ENCODE peak calls at places on chromosome 18, in ten cellular contexts. One of them, this sample, is unnamed.

GRCh38 chr18:67496469-67496868 is 20.1 kb downstream of the DSEL start:
- DNase-seq in body of pancreas: no peak
- DNase-seq in brain microvascular endothelial cell: no peak
- DNase-seq in BE2C: no peak
- DNase-seq in fibroblast of mammary gland: no peak
- DNase-seq in left ventricle myocardium inferior: no peak
- DNase-seq in kidney epithelial cell: no peak
- DNase-seq in neural progenitor cell: no peak
- DNase-seq in upper lobe of right lung: no peak
- DNase-seq in fibroblast of lung: no peak
- DNase-seq in this sample: no peak

GRCh38 chr18:34493566-34494358 is 216.3 kb upstream of the DTNA start:
- DNase-seq in neural progenitor cell: peak
- DNase-seq in kidney epithelial cell: no peak
- DNase-seq in body of pancreas: peak
- DNase-seq in upper lobe of right lung: peak
- DNase-seq in fibroblast of lung: peak
- DNase-seq in fibroblast of mammary gland: no peak
- DNase-seq in BE2C: peak
- DNase-seq in brain microvascular endothelial cell: no peak
- DNase-seq in left ventricle myocardium inferior: peak
- DNase-seq in this sample: no peak

GRCh38 chr18:11946756-11947155 is 34.6 kb upstream of the IMPA2 start:
- DNase-seq in left ventricle myocardium inferior: no peak
- DNase-seq in kidney epithelial cell: no peak
- DNase-seq in brain microvascular endothelial cell: peak
- DNase-seq in body of pancreas: peak
- DNase-seq in upper lobe of right lung: no peak
- DNase-seq in fibroblast of lung: peak
- DNase-seq in BE2C: no peak
- DNase-seq in neural progenitor cell: peak
- DNase-seq in fibroblast of mammary gland: peak
- DNase-seq in this sample: no peak

GRCh38 chr18:23302852-23303527 is 150.1 kb upstream of the RIOK3 start:
- DNase-seq in fibroblast of mammary gland: peak
- DNase-seq in BE2C: no peak
- DNase-seq in fibroblast of lung: peak
- DNase-seq in left ventricle myocardium inferior: no peak
- DNase-seq in brain microvascular endothelial cell: peak
- DNase-seq in body of pancreas: no peak
- DNase-seq in upper lobe of right lung: no peak
- DNase-seq in kidney epithelial cell: peak
- DNase-seq in neural progenitor cell: no peak
- DNase-seq in this sample: peak

GRCh38 chr18:50190236-50190635 is 4.7 kb downstream of the MYO5B start:
- DNase-seq in brain microvascular endothelial cell: peak
- DNase-seq in kidney epithelial cell: peak
- DNase-seq in left ventricle myocardium inferior: no peak
- DNase-seq in BE2C: no peak
- DNase-seq in upper lobe of right lung: no peak
- DNase-seq in neural progenitor cell: no peak
- DNase-seq in body of pancreas: no peak
- DNase-seq in fibroblast of lung: peak
- DNase-seq in fibroblast of mammary gland: peak
- DNase-seq in this sample: no peak

GRCh38 chr18:6174983-6175382 is 239.7 kb downstream of the L3MBTL4 start:
- DNase-seq in BE2C: no peak
- DNase-seq in brain microvascular endothelial cell: no peak
- DNase-seq in upper lobe of right lung: no peak
- DNase-seq in fibroblast of lung: no peak
- DNase-seq in fibroblast of mammary gland: no peak
- DNase-seq in body of pancreas: no peak
- DNase-seq in neural progenitor cell: no peak
- DNase-seq in kidney epithelial cell: no peak
- DNase-seq in left ventricle myocardium inferior: no peak
- DNase-seq in this sample: no peak

GRCh38 chr18:70553961-70554325 is 265.1 kb downstream of the SOCS6 start:
- DNase-seq in BE2C: no peak
- DNase-seq in left ventricle myocardium inferior: no peak
- DNase-seq in kidney epithelial cell: no peak
- DNase-seq in body of pancreas: no peak
- DNase-seq in neural progenitor cell: peak
- DNase-seq in brain microvascular endothelial cell: no peak
- DNase-seq in upper lobe of right lung: no peak
- DNase-seq in fibroblast of mammary gland: no peak
- DNase-seq in fibroblast of lung: no peak
- DNase-seq in this sample: no peak

GRCh38 chr18:69845588-69846506 is 101.8 kb downstream of the CD226 start:
- DNase-seq in body of pancreas: peak
- DNase-seq in neural progenitor cell: no peak
- DNase-seq in brain microvascular endothelial cell: no peak
- DNase-seq in kidney epithelial cell: no peak
- DNase-seq in upper lobe of right lung: no peak
- DNase-seq in BE2C: no peak
- DNase-seq in fibroblast of lung: peak
- DNase-seq in left ventricle myocardium inferior: no peak
- DNase-seq in fibroblast of mammary gland: no peak
- DNase-seq in this sample: peak

GRCh38 chr18:70468861-70469570 is 180.2 kb downstream of the SOCS6 start:
- DNase-seq in body of pancreas: no peak
- DNase-seq in left ventricle myocardium inferior: no peak
- DNase-seq in kidney epithelial cell: no peak
- DNase-seq in neural progenitor cell: no peak
- DNase-seq in BE2C: peak
- DNase-seq in fibroblast of mammary gland: no peak
- DNase-seq in fibroblast of lung: no peak
- DNase-seq in brain microvascular endothelial cell: no peak
- DNase-seq in upper lobe of right lung: no peak
- DNase-seq in this sample: no peak

GRCh38 chr18:78421392-78421791 is 558.2 kb upstream of the SALL3 start:
- DNase-seq in left ventricle myocardium inferior: no peak
- DNase-seq in brain microvascular endothelial cell: no peak
- DNase-seq in kidney epithelial cell: no peak
- DNase-seq in upper lobe of right lung: no peak
- DNase-seq in BE2C: no peak
- DNase-seq in neural progenitor cell: no peak
- DNase-seq in body of pancreas: no peak
- DNase-seq in fibroblast of mammary gland: no peak
- DNase-seq in fibroblast of lung: no peak
- DNase-seq in this sample: no peak

GRCh38 chr18:74446178-74446577 is 10.9 kb downstream of the DIPK1C start:
- DNase-seq in neural progenitor cell: no peak
- DNase-seq in upper lobe of right lung: no peak
- DNase-seq in BE2C: no peak
- DNase-seq in body of pancreas: no peak
- DNase-seq in fibroblast of lung: no peak
- DNase-seq in brain microvascular endothelial cell: no peak
- DNase-seq in kidney epithelial cell: no peak
- DNase-seq in fibroblast of mammary gland: no peak
- DNase-seq in left ventricle myocardium inferior: no peak
- DNase-seq in this sample: no peak

DNA sequence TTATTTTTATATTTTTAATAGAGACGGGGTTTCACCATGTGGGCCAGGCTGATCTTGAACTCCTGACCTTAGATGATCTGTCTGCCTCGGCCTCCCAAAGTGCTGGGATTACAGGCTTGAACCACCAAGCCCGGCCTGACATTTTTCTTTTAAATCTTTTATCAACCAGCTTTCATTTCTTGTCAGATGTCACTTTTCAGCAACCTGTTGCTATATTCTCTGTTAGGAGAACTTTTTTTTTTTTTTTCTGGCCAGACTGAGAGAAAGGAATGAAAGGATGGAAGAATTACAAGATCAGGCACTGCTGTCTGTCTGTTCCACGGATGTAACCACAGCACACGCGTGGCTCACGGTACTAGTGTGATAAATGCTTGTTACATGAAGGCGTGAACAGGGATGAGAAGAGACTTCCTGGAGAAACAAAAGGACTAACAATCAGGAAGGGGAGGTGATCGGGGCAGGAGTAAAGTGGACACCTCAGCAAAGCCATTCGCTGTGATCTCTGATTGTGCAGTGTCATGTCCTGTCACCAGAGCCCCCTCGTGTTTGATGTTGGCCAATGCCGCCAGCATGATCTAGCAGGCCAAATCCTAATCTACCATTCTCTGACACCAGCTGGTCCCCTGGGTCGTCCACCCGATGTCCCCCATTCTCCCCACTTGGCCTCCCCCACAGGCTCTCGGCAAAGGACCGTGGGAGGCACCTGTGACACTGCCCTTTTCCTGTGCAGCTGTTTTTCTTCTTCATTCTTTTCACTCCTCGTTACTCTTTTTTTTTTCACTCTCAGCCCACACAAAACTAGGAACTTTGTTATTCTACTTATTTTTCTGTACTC is 146.6 kb downstream of the TGIF1 start:
- DNase-seq in brain microvascular endothelial cell: peak
- DNase-seq in neural progenitor cell: peak
- DNase-seq in fibroblast of lung: peak
- DNase-seq in body of pancreas: peak
- DNase-seq in BE2C: peak
- DNase-seq in kidney epithelial cell: no peak
- DNase-seq in fibroblast of mammary gland: peak
- DNase-seq in upper lobe of right lung: peak
- DNase-seq in left ventricle myocardium inferior: peak
- DNase-seq in this sample: no peak
- TF ChIP-seq CTCF in brain microvascular endothelial cell: peak
- TF ChIP-seq CTCF in neural progenitor cell: no peak
- TF ChIP-seq CTCF in fibroblast of lung: no peak
- TF ChIP-seq CTCF in body of pancreas: no peak
- TF ChIP-seq CTCF in BE2C: peak
- TF ChIP-seq CTCF in kidney epithelial cell: peak
- TF ChIP-seq CTCF in fibroblast of mammary gland: no peak
- TF ChIP-seq CTCF in upper lobe of right lung: peak
- TF ChIP-seq CTCF in left ventricle myocardium inferior: peak
- TF ChIP-seq CTCF in this sample: peak

DNA sequence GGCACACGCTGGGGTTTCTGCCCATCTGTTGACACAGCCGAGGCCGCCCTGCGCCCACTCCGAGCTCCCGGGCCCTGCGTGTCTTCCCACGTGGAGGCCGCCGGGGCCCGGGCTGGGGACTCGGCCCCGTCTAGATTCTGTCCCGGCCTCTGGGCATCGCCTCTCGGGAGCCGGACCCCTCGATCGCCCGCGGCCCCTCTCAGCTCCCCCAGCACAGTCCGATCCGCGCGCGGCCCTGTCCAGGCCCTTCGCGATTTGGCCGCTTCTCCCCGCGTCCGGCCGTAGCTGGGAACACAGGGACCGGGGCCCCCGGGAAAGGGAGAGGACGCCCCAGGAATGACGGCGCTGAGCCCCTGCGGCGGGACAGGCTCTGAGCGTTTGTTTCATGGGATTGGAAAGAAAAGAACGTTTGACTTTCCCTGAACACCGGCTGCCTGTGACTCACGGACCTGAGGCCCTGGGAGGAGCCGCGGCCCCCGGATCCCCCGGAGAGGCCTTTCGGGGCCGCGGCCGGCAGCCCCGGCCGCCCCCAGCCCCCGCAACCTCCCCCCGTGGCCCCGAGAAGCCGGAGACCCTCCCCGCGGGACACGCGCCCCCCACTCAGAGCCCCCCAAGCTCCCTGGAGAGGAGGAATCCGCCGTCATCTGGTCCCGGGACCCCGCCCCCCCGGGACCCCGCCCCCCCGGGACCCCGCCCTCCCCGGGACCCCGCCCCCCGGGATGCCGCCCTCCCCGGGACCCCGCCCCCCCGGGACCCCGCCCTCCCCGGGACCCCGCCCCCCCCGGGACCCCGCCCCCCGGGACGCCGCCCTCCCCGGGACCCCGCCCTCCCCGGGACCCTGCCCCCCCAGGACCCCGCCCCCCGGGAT is 62.7 kb upstream of the CTDP1 start:
- DNase-seq in fibroblast of lung: peak
- DNase-seq in fibroblast of mammary gland: peak
- DNase-seq in BE2C: no peak
- DNase-seq in body of pancreas: peak
- DNase-seq in upper lobe of right lung: peak
- DNase-seq in brain microvascular endothelial cell: no peak
- DNase-seq in left ventricle myocardium inferior: no peak
- DNase-seq in neural progenitor cell: peak
- DNase-seq in kidney epithelial cell: no peak
- DNase-seq in this sample: no peak
- H3K4me3 ChIP-seq in fibroblast of lung: no peak
- H3K4me3 ChIP-seq in fibroblast of mammary gland: no peak
- H3K4me3 ChIP-seq in BE2C: no peak
- H3K4me3 ChIP-seq in body of pancreas: no peak
- H3K4me3 ChIP-seq in upper lobe of right lung: no peak
- H3K4me3 ChIP-seq in brain microvascular endothelial cell: peak
- H3K4me3 ChIP-seq in left ventricle myocardium inferior: peak
- H3K4me3 ChIP-seq in neural progenitor cell: peak
- H3K4me3 ChIP-seq in kidney epithelial cell: peak
- H3K4me3 ChIP-seq in this sample: peak

GRCh38 chr18:61323951-61324350 is 9.3 kb upstream of the CDH20 start:
- DNase-seq in fibroblast of mammary gland: peak
- DNase-seq in left ventricle myocardium inferior: no peak
- DNase-seq in fibroblast of lung: no peak
- DNase-seq in neural progenitor cell: no peak
- DNase-seq in body of pancreas: no peak
- DNase-seq in brain microvascular endothelial cell: no peak
- DNase-seq in BE2C: no peak
- DNase-seq in upper lobe of right lung: no peak
- DNase-seq in kidney epithelial cell: no peak
- DNase-seq in this sample: no peak

GRCh38 chr18:61326407-61326806 is 6.8 kb upstream of the CDH20 start:
- DNase-seq in brain microvascular endothelial cell: no peak
- DNase-seq in fibroblast of mammary gland: no peak
- DNase-seq in BE2C: no peak
- DNase-seq in fibroblast of lung: no peak
- DNase-seq in left ventricle myocardium inferior: no peak
- DNase-seq in body of pancreas: no peak
- DNase-seq in kidney epithelial cell: no peak
- DNase-seq in neural progenitor cell: no peak
- DNase-seq in upper lobe of right lung: no peak
- DNase-seq in this sample: no peak

GRCh38 chr18:61322265-61322873 is 10.9 kb upstream of the CDH20 start:
- DNase-seq in fibroblast of mammary gland: peak
- DNase-seq in BE2C: peak
- DNase-seq in kidney epithelial cell: no peak
- DNase-seq in neural progenitor cell: peak
- DNase-seq in left ventricle myocardium inferior: peak
- DNase-seq in upper lobe of right lung: peak
- DNase-seq in body of pancreas: peak
- DNase-seq in fibroblast of lung: peak
- DNase-seq in brain microvascular endothelial cell: peak
- DNase-seq in this sample: no peak
- TF ChIP-seq CTCF in fibroblast of mammary gland: peak
- TF ChIP-seq CTCF in BE2C: peak
- TF ChIP-seq CTCF in kidney epithelial cell: peak
- TF ChIP-seq CTCF in neural progenitor cell: peak
- TF ChIP-seq CTCF in left ventricle myocardium inferior: peak
- TF ChIP-seq CTCF in upper lobe of right lung: peak
- TF ChIP-seq CTCF in body of pancreas: peak
- TF ChIP-seq CTCF in fibroblast of lung: peak
- TF ChIP-seq CTCF in brain microvascular endothelial cell: peak
- TF ChIP-seq CTCF in this sample: peak

DNA sequence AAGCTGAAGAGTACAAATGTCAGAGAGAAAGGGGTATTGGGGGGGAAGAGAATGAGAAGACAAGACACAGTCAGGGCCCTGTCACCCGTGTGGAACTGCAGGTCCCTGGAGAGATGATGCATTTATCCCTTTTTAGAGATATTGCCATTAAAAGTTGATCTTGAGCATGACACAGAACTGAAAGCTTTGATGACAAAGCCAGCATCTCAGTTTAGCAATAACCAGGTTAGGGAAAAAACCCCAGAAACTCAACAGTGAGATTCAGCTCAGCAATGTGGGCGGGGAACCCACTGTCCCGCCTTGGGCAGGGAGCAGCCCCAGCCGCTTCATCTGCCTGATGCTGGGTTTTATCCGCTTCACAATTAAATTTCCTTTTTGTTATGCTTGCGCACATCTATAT is 181.1 kb downstream of the NEDD4L start:
- DNase-seq in fibroblast of mammary gland: peak
- DNase-seq in upper lobe of right lung: no peak
- DNase-seq in kidney epithelial cell: no peak
- DNase-seq in fibroblast of lung: peak
- DNase-seq in body of pancreas: no peak
- DNase-seq in BE2C: no peak
- DNase-seq in neural progenitor cell: no peak
- DNase-seq in brain microvascular endothelial cell: no peak
- DNase-seq in left ventricle myocardium inferior: no peak
- DNase-seq in this sample: no peak
- H3K4me3 ChIP-seq in fibroblast of mammary gland: no peak
- H3K4me3 ChIP-seq in upper lobe of right lung: peak
- H3K4me3 ChIP-seq in kidney epithelial cell: no peak
- H3K4me3 ChIP-seq in fibroblast of lung: no peak
- H3K4me3 ChIP-seq in body of pancreas: no peak
- H3K4me3 ChIP-seq in BE2C: no peak
- H3K4me3 ChIP-seq in neural progenitor cell: no peak
- H3K4me3 ChIP-seq in brain microvascular endothelial cell: no peak
- H3K4me3 ChIP-seq in left ventricle myocardium inferior: no peak
- H3K4me3 ChIP-seq in this sample: no peak